ENCODE peak calls at places on chromosomes 7 and 10, in four cellular contexts. U is AG08396, Y is HuH-7.5, G is WTC11. L is an unnamed sample.
A peak's percentile ranks its signal among the peaks of the same experiment; 100 is the strongest.

GRCh38 chr7:132536646-132537395 is 39.4 kb downstream of the PLXNA4 start:
- DNase-seq in U (peak; percentile 37), Y (no peak), G (no peak), L (no peak)

GRCh38 chr10:79947083-79947415 is 1.9 kb downstream of the SFTPD start:
- DNase-seq in U (peak; percentile 1), Y (no peak), G (no peak), L (peak; percentile 48)

GRCh38 chr10:52668024-52668423 is 104.6 kb downstream of the MBL2 start:
- DNase-seq in U (no peak), Y (no peak), G (no peak), L (peak; percentile 21)

GRCh38 chr7:33959676-33960075 is 54.3 kb downstream of the BMPER start:
- DNase-seq in U (no peak), Y (no peak), G (no peak), L (no peak)

GRCh38 chr10:115854740-115855435 is 418.1 kb downstream of the GFRA1 start:
- DNase-seq in U (peak; percentile 13), Y (no peak), G (no peak), L (no peak)

GRCh38 chr10:121753726-121754476 is 155.7 kb upstream of the FGFR2 start:
- DNase-seq in U (peak; percentile 28), Y (no peak), G (no peak), L (peak; percentile 68)

GRCh38 chr10:122331615-122332446 is 42.7 kb upstream of the PLEKHA1 start:
- DNase-seq in U (no peak), Y (peak; percentile 39), G (no peak), L (no peak)

GRCh38 chr7:100122067-100122466 is 2.6 kb downstream of the CNPY4 start:
- DNase-seq in U (no peak), Y (no peak), G (no peak), L (no peak)

GRCh38 chr7:44538798-44539668 is 2.1 kb downstream of the NPC1L1 start:
- DNase-seq in U (no peak), Y (no peak), G (no peak), L (no peak)

GRCh38 chr7:132745510-132745909 is 169.2 kb upstream of the PLXNA4 start:
- DNase-seq in U (no peak), Y (no peak), G (no peak), L (no peak)

GRCh38 chr10:62233494-62234283 is 35.0 kb downstream of the RTKN2 start:
- DNase-seq in U (no peak), Y (no peak), G (no peak), L (no peak)

GRCh38 chr7:22949944-22950343 is 64.0 kb downstream of the HYCC1 start:
- DNase-seq in U (no peak), Y (no peak), G (no peak), L (no peak)

GRCh38 chr10:79995979-79996629 is 47.2 kb upstream of the SFTPD start:
- DNase-seq in U (no peak), Y (no peak), G (no peak), L (peak; percentile 15)

L was measured in myocyte.